ENCODE peak calls at places on chromosomes 3 and 15, in seven cellular contexts. C is HepG2, H is SK-N-SH, P is H1, X is GM12891, Q is GM12878, Y is K562. O is an unnamed sample.
A peak's percentile ranks its signal among the peaks of the same experiment; 100 is the strongest.

GRCh38 chr3:111944377-111944776 is 34.4 kb upstream of the ABHD10 start:
- DNase-seq in C (no peak), H (no peak), P (no peak), X (no peak), Q (no peak), Y (no peak), O (no peak)

GRCh38 chr3:28050895-28051294 is 190.5 kb upstream of the CMC1 start:
- DNase-seq in C (peak; percentile 54), H (no peak), P (no peak), X (no peak), Q (no peak), Y (peak; percentile 2), O (no peak)

GRCh38 chr3:184234224-184234623 is 4.8 kb downstream of the VWA5B2 start:
- DNase-seq in C (peak; percentile 25), H (peak; percentile 91), P (no peak), X (no peak), Q (no peak), Y (peak; percentile 68), O (no peak)

GRCh38 chr3:46361408-46362283 is 7.7 kb downstream of the CCR2 start:
- DNase-seq in C (no peak), H (no peak), P (no peak), X (no peak), Q (no peak), Y (no peak), O (no peak)

GRCh38 chr15:94324117-94324826 is 92.9 kb downstream of the MCTP2 start:
- DNase-seq in C (peak; percentile 34), H (peak; percentile 68), P (peak; percentile 54), X (peak; percentile 25), Q (peak; percentile 45), Y (peak; percentile 35), O (peak; percentile 19)

GRCh38 chr15:83943043-83943442 is 289.1 kb downstream of the ADAMTSL3 start:
- DNase-seq in C (no peak), H (no peak), P (no peak), X (no peak), Q (no peak), Y (no peak), O (no peak)

GRCh38 chr3:133292251-133292650 is 107.6 kb upstream of the BFSP2 start:
- DNase-seq in C (no peak), H (no peak), P (no peak), X (no peak), Q (no peak), Y (no peak), O (no peak)

GRCh38 chr15:41940441-41940857 is 31.9 kb downstream of the EHD4 start:
- DNase-seq in C (peak; percentile 20), H (no peak), P (no peak), X (no peak), Q (no peak), Y (no peak), O (no peak)

GRCh38 chr3:135964160-135964955 is 1.2 kb upstream of the PPP2R3A start:
- DNase-seq in C (no peak), H (no peak), P (no peak), X (no peak), Q (no peak), Y (no peak), O (no peak)

GRCh38 chr3:38120690-38121450 is 16.1 kb downstream of the ACAA1 start:
- DNase-seq in C (no peak), H (no peak), P (no peak), X (no peak), Q (no peak), Y (no peak), O (no peak)

GRCh38 chr15:82571722-82572222 is 31.5 kb upstream of the RPS17 start:
- DNase-seq in C (no peak), H (peak; percentile 80), P (peak; percentile 69), X (no peak), Q (no peak), Y (peak; percentile 34), O (no peak)

GRCh38 chr15:31302029-31302657 is 24.5 kb upstream of the KLF13 start:
- DNase-seq in C (no peak), H (peak; percentile 49), P (peak; percentile 39), X (no peak), Q (no peak), Y (no peak), O (no peak)

GRCh38 chr15:80582816-80583423 is 112.2 kb upstream of the ABHD17C start:
- DNase-seq in C (no peak), H (no peak), P (no peak), X (no peak), Q (no peak), Y (no peak), O (no peak)

GRCh38 chr3:2301361-2301760 is 202.7 kb downstream of the CNTN4 start:
- DNase-seq in C (no peak), H (peak; percentile 51), P (no peak), X (no peak), Q (no peak), Y (no peak), O (no peak)

GRCh38 chr15:85831415-85832113 is 36.8 kb upstream of the KLHL25 start:
- DNase-seq in C (peak; percentile 47), H (peak; percentile 84), P (peak; percentile 71), X (no peak), Q (no peak), Y (peak; percentile 44), O (no peak)

GRCh38 chr3:174931473-174931872 is 72.3 kb downstream of the NAALADL2 start:
- DNase-seq in C (no peak), H (no peak), P (no peak), X (no peak), Q (no peak), Y (no peak), O (no peak)

GRCh38 chr3:60742606-60743145 is 508.6 kb downstream of the FHIT start:
- DNase-seq in C (peak; percentile 25), H (no peak), P (peak; percentile 69), X (no peak), Q (no peak), Y (peak; percentile 6), O (no peak)

GRCh38 chr15:91941871-91942270 is 88.4 kb downstream of the SLCO3A1 start:
- DNase-seq in C (no peak), H (no peak), P (no peak), X (no peak), Q (no peak), Y (no peak), O (no peak)
- TF ChIP-seq TAF1 in C (no peak), H (no peak), P (no peak), X (no peak), Q (no peak), Y (no peak), O (no peak)

GRCh38 chr3:107217161-107217560 is 160.1 kb upstream of the CCDC54 start:
- DNase-seq in C (no peak), H (no peak), P (no peak), X (no peak), Q (no peak), Y (no peak), O (no peak)
- TF ChIP-seq TAF1 in C (no peak), H (no peak), P (no peak), X (no peak), Q (no peak), Y (no peak), O (no peak)

GRCh38 chr3:39147711-39148115 is 5.7 kb downstream of the CSRNP1 start:
- DNase-seq in C (no peak), H (no peak), P (no peak), X (peak; percentile 58), Q (no peak), Y (peak; percentile 55), O (no peak)

GRCh38 chr3:39147374-39147709 is 6.0 kb downstream of the CSRNP1 start:
- DNase-seq in C (no peak), H (no peak), P (no peak), X (no peak), Q (no peak), Y (no peak), O (no peak)

GRCh38 chr3:39148116-39149058 is 5.0 kb downstream of the CSRNP1 start:
- DNase-seq in C (no peak), H (no peak), P (no peak), X (no peak), Q (no peak), Y (peak; percentile 58), O (no peak)

GRCh38 chr3:39146083-39146501 is 7.3 kb downstream of the CSRNP1 start:
- DNase-seq in C (no peak), H (no peak), P (no peak), X (no peak), Q (no peak), Y (no peak), O (no peak)

DNA sequence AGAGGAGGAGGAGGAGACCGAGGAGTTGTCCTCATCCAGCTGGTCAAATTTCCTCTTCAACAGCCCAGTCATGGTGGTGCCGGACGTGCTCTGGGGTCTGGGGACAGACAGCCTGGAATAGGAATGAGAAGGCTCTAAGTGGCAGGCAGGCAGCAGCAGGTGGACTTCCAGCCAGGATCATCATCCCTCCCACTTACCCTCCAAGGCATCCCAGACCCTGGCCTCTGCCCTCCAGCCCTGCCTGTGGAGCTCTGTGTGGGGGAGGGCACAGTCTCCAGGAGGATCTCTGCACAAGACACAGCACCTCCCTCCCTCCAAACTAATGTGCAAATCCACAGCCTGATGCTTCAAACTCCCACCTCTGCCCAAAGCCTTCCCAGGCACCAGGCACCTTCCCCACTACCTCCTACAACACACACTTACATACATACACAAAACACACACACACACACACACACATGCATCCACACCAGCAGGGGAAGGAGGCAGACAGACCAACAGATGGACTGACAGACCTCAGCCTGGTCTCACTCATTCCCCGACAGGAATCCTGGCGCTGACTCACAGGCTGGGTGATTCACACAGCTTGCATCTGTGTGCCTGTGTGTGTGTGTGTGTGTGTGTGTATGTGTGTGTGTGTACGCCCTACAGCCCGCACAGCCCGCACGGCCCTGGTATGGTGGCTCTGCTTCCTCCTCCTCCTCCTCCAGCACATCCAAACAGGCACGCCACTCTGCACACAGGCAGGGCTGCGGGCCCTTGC is 6.6 kb downstream of the CSRNP1 start:
- DNase-seq in C (peak; percentile 29), H (peak; percentile 61), P (no peak), X (no peak), Q (no peak), Y (peak; percentile 84), O (no peak)
- TF ChIP-seq TAF1 in C (no peak), H (peak; percentile 53), P (no peak), X (no peak), Q (peak; percentile 10), Y (no peak), O (no peak)

GRCh38 chr3:100590114-100590839 is 19.1 kb upstream of the ADGRG7 start:
- DNase-seq in C (peak; percentile 66), H (peak; percentile 68), P (peak; percentile 67), X (no peak), Q (peak; percentile 68), Y (peak; percentile 73), O (peak; percentile 26)
- TF ChIP-seq TAF1 in C (no peak), H (no peak), P (no peak), X (no peak), Q (no peak), Y (no peak), O (no peak)